ENCODE peak calls at places on chromosome 5, in seven cellular contexts. S is neural progenitor cell, V is fibroblast of villous mesenchyme, A is B cell, W is left lung, N is neural crest cell, Y is body of pancreas. P is an unnamed sample.

GRCh38 chr5:136064510-136064909 is 35.7 kb downstream of the TGFBI start:
- DNase-seq in S (peak; percentile 9), V (no peak), N (no peak), A (no peak), W (no peak), Y (no peak), P (no peak)

GRCh38 chr5:107858324-107858723 is 187.6 kb upstream of the EFNA5 start:
- DNase-seq in W (no peak), A (no peak), N (no peak), Y (no peak), V (no peak), S (no peak), P (no peak)

GRCh38 chr5:82389347-82389746 is 111.2 kb upstream of the RPS23 start:
- DNase-seq in Y (no peak), S (no peak), W (no peak), A (no peak), V (no peak), N (no peak), P (no peak)

GRCh38 chr5:130135506-130135905 is 231.2 kb downstream of the CHSY3 start:
- DNase-seq in Y (no peak), A (no peak), N (no peak), W (no peak), S (no peak), V (peak; percentile 44), P (no peak)

GRCh38 chr5:127068771-127069330 is 4.5 kb downstream of the C5orf63 start:
- DNase-seq in W (no peak), V (peak; percentile 17), Y (no peak), S (no peak), A (no peak), N (no peak), P (no peak)

GRCh38 chr5:669111-669841 is 23.9 kb downstream of the TPPP start:
- DNase-seq in S (peak; percentile 68), W (no peak), Y (no peak), V (peak; percentile 7), A (peak; percentile 60), N (no peak), P (no peak)

GRCh38 chr5:125058185-125058826 is 311.9 kb upstream of the ZNF608 start:
- DNase-seq in W (no peak), S (peak; percentile 20), Y (no peak), V (peak; percentile 49), N (no peak), A (no peak), P (no peak)

GRCh38 chr5:173238312-173239232 is 3.6 kb upstream of the NKX2-5 start:
- DNase-seq in V (no peak), Y (no peak), N (no peak), A (no peak), S (peak; percentile 74), W (no peak), P (no peak)

GRCh38 chr5:74035521-74035937 is 409.5 kb downstream of the ARHGEF28 start:
- DNase-seq in Y (peak; percentile 37), W (no peak), S (no peak), A (no peak), V (peak; percentile 64), N (no peak), P (no peak)

GRCh38 chr5:113057437-113058052 is 80.9 kb downstream of the DCP2 start:
- DNase-seq in A (no peak), Y (no peak), W (no peak), S (peak; percentile 42), V (no peak), N (no peak), P (no peak)

GRCh38 chr5:62328772-62329491 is 22.9 kb downstream of the KIF2A start:
- DNase-seq in Y (no peak), A (no peak), N (no peak), W (no peak), S (no peak), V (peak; percentile 40), P (no peak)

GRCh38 chr5:55096186-55096585 is 6.3 kb upstream of the GZMA start:
- DNase-seq in N (no peak), A (no peak), V (no peak), Y (no peak), S (no peak), W (no peak), P (no peak)

GRCh38 chr5:79135790-79136553 is 24.4 kb downstream of the BHMT start:
- DNase-seq in A (no peak), N (no peak), S (no peak), W (no peak), V (no peak), Y (no peak), P (no peak)

GRCh38 chr5:79136618-79137017 is 25.0 kb downstream of the BHMT start:
- DNase-seq in S (no peak), A (no peak), Y (no peak), V (no peak), W (no peak), N (no peak), P (no peak)

GRCh38 chr5:79130781-79131180 is 19.2 kb downstream of the BHMT start:
- DNase-seq in N (no peak), Y (no peak), S (no peak), A (no peak), V (peak; percentile 31), W (no peak), P (no peak)

GRCh38 chr5:79133121-79133656 is 21.6 kb downstream of the BHMT start:
- DNase-seq in S (peak; percentile 52), A (peak; percentile 40), V (peak; percentile 63), N (no peak), W (no peak), Y (no peak), P (no peak)

GRCh38 chr5:79133657-79134451 is 22.2 kb downstream of the BHMT start:
- DNase-seq in V (peak; percentile 84), S (peak; percentile 84), W (peak; percentile 45), N (peak; percentile 76), A (peak; percentile 66), Y (peak; percentile 71), P (no peak)
- TF ChIP-seq CTCF in V (peak; percentile 81), S (peak; percentile 87), W (no peak), N (peak; percentile 74), A (peak; percentile 66), Y (peak; percentile 72), P (peak; percentile 79)

GRCh38 chr5:94154672-94155071 is 413.3 kb upstream of the POU5F2 start:
- DNase-seq in N (no peak), A (no peak), Y (no peak), V (no peak), W (no peak), S (no peak), P (no peak)

GRCh38 chr5:94153736-94154450 is 412.5 kb upstream of the POU5F2 start:
- DNase-seq in A (no peak), W (peak; percentile 35), N (no peak), Y (no peak), V (no peak), S (no peak), P (no peak)

GRCh38 chr5:94157704-94158608 is 416.6 kb upstream of the POU5F2 start:
- DNase-seq in W (no peak), V (no peak), Y (no peak), N (no peak), A (no peak), S (no peak), P (no peak)

GRCh38 chr5:94159144-94159543 is 417.7 kb upstream of the POU5F2 start:
- DNase-seq in Y (no peak), V (no peak), S (no peak), N (no peak), A (no peak), W (no peak), P (no peak)
- TF ChIP-seq CTCF in Y (no peak), V (peak; percentile 7), S (no peak), N (peak; percentile 14), A (no peak), W (no peak), P (peak; percentile 36)

DNA sequence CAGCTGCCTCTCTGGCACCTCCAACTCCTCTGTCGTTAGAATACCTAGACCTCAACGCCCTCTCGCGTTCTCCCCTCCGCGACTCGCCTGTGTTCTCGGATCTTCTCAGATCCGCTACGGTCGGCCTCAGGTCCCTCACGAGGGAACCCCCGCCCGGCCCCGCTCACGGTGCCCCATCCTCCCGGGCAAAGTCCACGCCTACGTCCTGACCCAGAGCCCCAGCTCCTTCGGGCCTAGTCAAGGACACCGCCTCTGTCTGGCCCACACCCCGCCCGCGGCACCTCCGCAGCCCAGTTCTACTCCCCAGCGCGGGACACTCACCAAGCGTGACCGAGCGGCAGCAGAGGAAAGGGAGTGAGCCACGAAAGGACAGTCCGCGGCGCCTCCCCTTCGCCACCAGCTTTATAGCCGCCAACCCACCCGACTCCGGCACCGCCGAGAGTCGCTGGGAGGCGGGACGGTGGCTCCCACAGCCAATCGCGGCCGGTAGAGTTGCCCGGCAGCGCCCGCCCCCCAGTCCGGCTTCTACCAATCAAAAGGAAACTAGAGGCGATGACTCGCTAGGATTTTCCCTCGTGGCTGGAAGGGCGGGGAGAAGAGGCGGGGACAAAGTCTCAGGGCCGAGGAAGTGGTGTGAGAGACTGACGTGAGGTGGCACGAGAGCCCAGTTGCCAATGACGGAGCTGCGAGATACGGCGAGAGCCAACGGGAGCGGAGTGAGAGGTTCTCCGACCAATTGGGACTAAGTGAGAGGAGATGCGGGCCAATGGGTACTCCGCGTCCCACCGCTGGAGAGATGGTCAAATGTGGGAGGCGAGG is at the start of gene HMGCS1:
- DNase-seq in W (peak; percentile 99), N (peak; percentile 96), A (peak; percentile 99), Y (peak; percentile 99), S (peak; percentile 98), V (peak; percentile 100), P (peak; percentile 99)
- TF ChIP-seq CTCF in W (no peak), N (no peak), A (no peak), Y (peak; percentile 1), S (no peak), V (no peak), P (peak; percentile 36)

GRCh38 chr5:176631383-176631970 is 1.0 kb downstream of the EIF4E1B start:
- DNase-seq in W (no peak), Y (no peak), A (no peak), S (no peak), V (no peak), N (no peak), P (no peak)

GRCh38 chr5:176628406-176629228 is 1.7 kb downstream of the SNCB start:
- DNase-seq in A (no peak), V (no peak), Y (no peak), W (no peak), S (no peak), N (no peak), P (no peak)

GRCh38 chr5:176630681-176631222 is 277 bp downstream of the EIF4E1B start:
- DNase-seq in Y (no peak), W (no peak), V (no peak), S (no peak), N (no peak), A (no peak), P (no peak)

GRCh38 chr5:176629317-176629852 is 949 bp downstream of the SNCB start:
- DNase-seq in S (no peak), A (no peak), V (no peak), Y (no peak), W (no peak), N (no peak), P (no peak)

DNA sequence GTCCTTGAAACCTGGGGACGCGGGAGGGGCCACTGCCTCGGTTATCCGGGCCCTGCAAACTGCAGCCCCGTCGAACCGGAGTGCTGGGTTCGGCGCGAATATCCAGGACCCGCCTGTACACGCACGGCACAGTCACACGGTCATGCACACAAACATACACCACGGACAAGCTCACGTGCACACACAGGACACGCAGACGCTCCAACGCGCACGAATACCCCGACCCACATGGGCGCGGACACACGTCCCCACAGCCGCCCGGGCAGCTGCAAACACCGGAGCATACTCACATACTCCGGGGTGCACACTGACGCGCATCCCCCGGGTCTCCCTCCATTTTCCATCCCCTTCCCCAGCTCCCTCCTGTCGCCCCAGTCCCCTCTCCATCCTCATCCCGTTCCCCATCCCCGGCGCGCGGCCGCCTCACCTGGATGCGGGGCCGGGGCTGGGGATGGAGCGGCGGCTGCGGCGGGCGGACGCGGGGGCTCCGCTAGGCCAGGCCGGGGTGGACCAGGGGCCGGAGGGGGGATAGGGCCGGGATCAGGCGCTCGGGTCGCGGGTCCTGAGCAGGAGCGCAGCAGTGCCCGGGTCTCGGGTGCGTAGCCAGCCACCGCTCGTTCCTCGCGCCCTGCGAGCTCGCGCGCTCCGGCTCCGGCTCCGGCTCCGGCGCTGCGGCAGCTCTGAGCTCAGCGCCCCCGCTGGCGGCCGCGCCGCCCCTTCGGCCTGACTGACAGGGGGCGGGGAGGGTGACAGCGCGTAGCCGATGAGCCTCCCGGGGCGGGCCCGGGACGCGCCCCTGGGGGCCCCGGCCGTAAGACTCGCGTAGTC is at the start of the genes EIF4E1B and SNCB:
- DNase-seq in W (no peak), S (peak; percentile 87), Y (no peak), V (no peak), A (peak; percentile 81), N (peak; percentile 53), P (no peak)
- TF ChIP-seq CTCF in W (no peak), S (peak; percentile 16), Y (no peak), V (no peak), A (no peak), N (no peak), P (peak; percentile 49)

P was measured in chondrocyte.